ENCODE peak calls at places on chromosomes 7 and 10, in eight cellular contexts. One of them, this sample, is unnamed.
A peak's percentile ranks its signal among the peaks of the same experiment; 100 is the strongest.

GRCh38 chr7:124989911-124990310 is 60.3 kb upstream of the POT1 start:
- DNase-seq in uterus: no peak
- DNase-seq in sigmoid colon: no peak
- DNase-seq in IMR-90: peak; percentile 72
- DNase-seq in body of pancreas: no peak
- DNase-seq in A549: no peak
- DNase-seq in HCT116: no peak
- DNase-seq in transverse colon: no peak
- DNase-seq in this sample: no peak

GRCh38 chr7:78296689-78297371 is 498.3 kb downstream of the PHTF2 start:
- DNase-seq in body of pancreas: peak; percentile 95
- DNase-seq in HCT116: no peak
- DNase-seq in A549: no peak
- DNase-seq in transverse colon: peak; percentile 13
- DNase-seq in sigmoid colon: no peak
- DNase-seq in uterus: no peak
- DNase-seq in IMR-90: no peak
- DNase-seq in this sample: no peak

GRCh38 chr7:139041378-139042053 is 5.7 kb upstream of the ZC3HAV1L start:
- DNase-seq in HCT116: no peak
- DNase-seq in A549: no peak
- DNase-seq in transverse colon: no peak
- DNase-seq in body of pancreas: no peak
- DNase-seq in uterus: no peak
- DNase-seq in sigmoid colon: no peak
- DNase-seq in IMR-90: no peak
- DNase-seq in this sample: no peak

GRCh38 chr7:2738110-2738509 is 50.1 kb downstream of the AMZ1 start:
- DNase-seq in transverse colon: peak; percentile 41
- DNase-seq in uterus: peak; percentile 71
- DNase-seq in A549: no peak
- DNase-seq in HCT116: no peak
- DNase-seq in sigmoid colon: peak; percentile 93
- DNase-seq in body of pancreas: no peak
- DNase-seq in IMR-90: no peak
- DNase-seq in this sample: peak; percentile 70

GRCh38 chr7:154409703-154410311 is 357.6 kb downstream of the DPP6 start:
- DNase-seq in uterus: peak; percentile 28
- DNase-seq in IMR-90: no peak
- DNase-seq in sigmoid colon: no peak
- DNase-seq in transverse colon: no peak
- DNase-seq in A549: no peak
- DNase-seq in body of pancreas: peak; percentile 15
- DNase-seq in HCT116: no peak
- DNase-seq in this sample: no peak

GRCh38 chr7:158237672-158238335 is 349.8 kb downstream of the PTPRN2 start:
- DNase-seq in body of pancreas: peak; percentile 20
- DNase-seq in IMR-90: no peak
- DNase-seq in transverse colon: no peak
- DNase-seq in sigmoid colon: no peak
- DNase-seq in uterus: no peak
- DNase-seq in HCT116: no peak
- DNase-seq in A549: no peak
- DNase-seq in this sample: peak; percentile 70

GRCh38 chr7:41977165-41977651 is 259.8 kb downstream of the GLI3 start:
- DNase-seq in HCT116: peak; percentile 12
- DNase-seq in transverse colon: no peak
- DNase-seq in sigmoid colon: no peak
- DNase-seq in uterus: peak; percentile 44
- DNase-seq in A549: peak; percentile 28
- DNase-seq in IMR-90: peak; percentile 75
- DNase-seq in body of pancreas: peak; percentile 19
- DNase-seq in this sample: no peak

GRCh38 chr7:2582006-2582735 is 23.4 kb downstream of the IQCE start:
- DNase-seq in IMR-90: no peak
- DNase-seq in HCT116: no peak
- DNase-seq in sigmoid colon: no peak
- DNase-seq in uterus: no peak
- DNase-seq in body of pancreas: no peak
- DNase-seq in transverse colon: no peak
- DNase-seq in A549: no peak
- DNase-seq in this sample: no peak

GRCh38 chr10:68047554-68048327 is 27.3 kb downstream of the HERC4 start:
- DNase-seq in uterus: no peak
- DNase-seq in body of pancreas: no peak
- DNase-seq in HCT116: no peak
- DNase-seq in A549: no peak
- DNase-seq in sigmoid colon: no peak
- DNase-seq in IMR-90: no peak
- DNase-seq in transverse colon: no peak
- DNase-seq in this sample: no peak

GRCh38 chr10:81978238-81978637 is 103.2 kb downstream of the NRG3 start:
- DNase-seq in IMR-90: no peak
- DNase-seq in HCT116: no peak
- DNase-seq in uterus: no peak
- DNase-seq in transverse colon: no peak
- DNase-seq in body of pancreas: no peak
- DNase-seq in A549: no peak
- DNase-seq in sigmoid colon: no peak
- DNase-seq in this sample: no peak

GRCh38 chr7:141460781-141461715 is 90.2 kb upstream of the AGK start:
- DNase-seq in HCT116: no peak
- DNase-seq in uterus: peak; percentile 36
- DNase-seq in transverse colon: no peak
- DNase-seq in A549: no peak
- DNase-seq in body of pancreas: no peak
- DNase-seq in sigmoid colon: no peak
- DNase-seq in IMR-90: no peak
- DNase-seq in this sample: no peak

DNA sequence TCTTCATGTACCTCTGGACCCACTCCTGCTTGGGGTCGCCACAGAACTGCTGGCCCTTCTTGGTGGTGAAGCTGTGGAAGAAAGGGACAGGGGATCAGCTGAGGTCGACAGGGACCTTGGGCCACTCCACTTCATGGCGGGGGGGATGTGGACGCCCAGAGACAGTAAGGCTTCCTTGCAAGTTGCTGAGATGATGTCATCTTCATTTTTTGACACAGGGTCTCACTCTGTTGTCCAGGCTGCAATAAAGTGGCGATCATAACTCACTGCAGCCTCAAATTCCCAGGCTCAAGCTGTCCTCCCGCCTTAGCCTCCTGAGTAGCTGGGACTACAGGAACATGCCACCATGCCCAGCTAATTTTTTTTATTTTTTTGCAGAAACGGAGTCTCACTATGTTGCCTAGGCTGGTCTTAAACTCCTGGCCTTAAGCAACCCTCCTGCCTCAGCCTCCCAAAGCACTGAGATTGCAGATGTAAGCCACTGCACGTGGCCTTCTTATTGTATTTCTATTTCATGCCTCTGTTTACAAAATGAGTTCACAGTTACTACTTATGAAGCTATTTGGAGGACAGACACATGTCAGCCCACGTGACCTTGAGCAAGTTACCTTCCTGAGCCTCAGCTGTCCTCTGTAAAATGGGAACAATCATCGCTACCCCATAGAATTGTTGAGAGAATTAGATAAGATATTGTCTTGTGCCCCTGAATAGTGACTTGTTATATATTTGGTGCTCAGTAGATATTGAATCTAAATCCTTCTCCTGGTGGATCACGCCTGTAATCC is 1.5 kb downstream of the CCL24 start:
- DNase-seq in uterus: no peak
- DNase-seq in IMR-90: no peak
- DNase-seq in body of pancreas: no peak
- DNase-seq in HCT116: no peak
- DNase-seq in transverse colon: no peak
- DNase-seq in A549: no peak
- DNase-seq in sigmoid colon: no peak
- DNase-seq in this sample: no peak
- TF ChIP-seq POLR2A in uterus: no peak
- TF ChIP-seq POLR2A in IMR-90: no peak
- TF ChIP-seq POLR2A in body of pancreas: no peak
- TF ChIP-seq POLR2A in HCT116: no peak
- TF ChIP-seq POLR2A in transverse colon: no peak
- TF ChIP-seq POLR2A in A549: no peak
- TF ChIP-seq POLR2A in sigmoid colon: no peak
- TF ChIP-seq POLR2A in this sample: no peak

GRCh38 chr10:95285556-95285955 is 5.2 kb downstream of the PDLIM1 start:
- DNase-seq in sigmoid colon: no peak
- DNase-seq in IMR-90: no peak
- DNase-seq in HCT116: no peak
- DNase-seq in transverse colon: no peak
- DNase-seq in uterus: no peak
- DNase-seq in A549: no peak
- DNase-seq in body of pancreas: no peak
- DNase-seq in this sample: no peak
- H3K4me1 ChIP-seq in sigmoid colon: peaks cover 4% of the 10 kb centered on the region
- H3K4me1 ChIP-seq in IMR-90: peaks cover 15% of the 10 kb centered on the region
- H3K4me1 ChIP-seq in HCT116: peaks cover 10% of the 10 kb centered on the region
- H3K4me1 ChIP-seq in transverse colon: peaks cover 80% of the 10 kb centered on the region
- H3K4me1 ChIP-seq in uterus: peaks cover 3% of the 10 kb centered on the region
- H3K4me1 ChIP-seq in A549: peaks cover 72% of the 10 kb centered on the region
- H3K4me1 ChIP-seq in body of pancreas: peaks cover 33% of the 10 kb centered on the region
- H3K4me1 ChIP-seq in this sample: peaks cover 95% of the 10 kb centered on the region

GRCh38 chr10:3924344-3924743 is 139.3 kb upstream of the KLF6 start:
- DNase-seq in HCT116: no peak
- DNase-seq in uterus: no peak
- DNase-seq in sigmoid colon: no peak
- DNase-seq in transverse colon: no peak
- DNase-seq in IMR-90: peak; percentile 97
- DNase-seq in A549: no peak
- DNase-seq in body of pancreas: no peak
- DNase-seq in this sample: no peak
- TF ChIP-seq POLR2A in HCT116: no peak
- TF ChIP-seq POLR2A in uterus: no peak
- TF ChIP-seq POLR2A in sigmoid colon: no peak
- TF ChIP-seq POLR2A in transverse colon: no peak
- TF ChIP-seq POLR2A in IMR-90: no peak
- TF ChIP-seq POLR2A in A549: no peak
- TF ChIP-seq POLR2A in body of pancreas: no peak
- TF ChIP-seq POLR2A in this sample: no peak

DNA sequence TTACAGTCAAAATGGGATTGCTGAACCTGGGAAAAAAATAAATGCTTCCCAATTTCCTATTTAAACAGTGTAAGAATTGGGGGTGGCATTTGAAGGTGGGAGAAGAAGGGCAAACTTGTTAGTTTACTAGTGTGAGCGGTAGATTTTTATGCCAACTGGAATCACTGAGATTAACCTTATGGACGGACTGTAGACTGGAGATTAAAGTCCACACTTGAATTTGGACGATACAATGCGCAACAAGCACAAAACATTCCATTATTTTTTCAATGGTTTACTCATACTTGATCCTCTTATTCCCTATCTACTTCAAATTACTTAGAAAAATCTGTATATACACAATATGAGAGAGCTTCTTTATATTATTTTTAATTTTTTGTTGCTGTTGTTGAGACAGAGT is 269.6 kb upstream of the KLF14 start:
- DNase-seq in transverse colon: no peak
- DNase-seq in body of pancreas: no peak
- DNase-seq in HCT116: no peak
- DNase-seq in A549: no peak
- DNase-seq in IMR-90: no peak
- DNase-seq in uterus: no peak
- DNase-seq in sigmoid colon: no peak
- DNase-seq in this sample: no peak
- H3K4me1 ChIP-seq in transverse colon: peaks cover 49% of the 10 kb centered on the region
- H3K4me1 ChIP-seq in body of pancreas: peaks cover 39% of the 10 kb centered on the region
- H3K4me1 ChIP-seq in HCT116: peaks cover 91% of the 10 kb centered on the region
- H3K4me1 ChIP-seq in A549: peaks cover 37% of the 10 kb centered on the region
- H3K4me1 ChIP-seq in IMR-90: peaks cover 10% of the 10 kb centered on the region
- H3K4me1 ChIP-seq in uterus: peaks cover 15% of the 10 kb centered on the region
- H3K4me1 ChIP-seq in sigmoid colon: peaks cover 34% of the 10 kb centered on the region
- H3K4me1 ChIP-seq in this sample: peaks cover 58% of the 10 kb centered on the region

GRCh38 chr10:15310776-15311175 is 60.3 kb downstream of the FAM171A1 start:
- DNase-seq in A549: no peak
- DNase-seq in transverse colon: no peak
- DNase-seq in body of pancreas: no peak
- DNase-seq in HCT116: no peak
- DNase-seq in sigmoid colon: no peak
- DNase-seq in IMR-90: no peak
- DNase-seq in uterus: no peak
- DNase-seq in this sample: no peak
- TF ChIP-seq POLR2A in A549: no peak
- TF ChIP-seq POLR2A in transverse colon: no peak
- TF ChIP-seq POLR2A in body of pancreas: no peak
- TF ChIP-seq POLR2A in HCT116: no peak
- TF ChIP-seq POLR2A in sigmoid colon: no peak
- TF ChIP-seq POLR2A in IMR-90: no peak
- TF ChIP-seq POLR2A in uterus: no peak
- TF ChIP-seq POLR2A in this sample: no peak